ENCODE peak calls at places on chromosomes 6 and 20, in ten cellular contexts. C is transverse colon, N is esophagus muscularis mucosa, H is sigmoid colon, U is HepG2, R is tibial nerve, G is upper lobe of left lung, P is A549, T is ovary, S is GM12878. W is an unnamed sample.

GRCh38 chr20:49811825-49812462 is 684 bp upstream of the SLC9A8 start:
- DNase-seq in T (no peak), H (no peak), P (no peak), U (no peak), S (no peak), R (no peak), G (no peak), C (no peak), N (no peak), W (no peak)

GRCh38 chr20:64246616-64247311 is 8.8 kb upstream of the PCMTD2 start:
- DNase-seq in T (no peak), H (no peak), S (no peak), C (no peak), N (no peak), U (no peak), P (no peak), G (no peak), R (no peak), W (peak; percentile 11)

GRCh38 chr20:12287575-12287974 is 369.9 kb downstream of the BTBD3 start:
- DNase-seq in R (no peak), N (no peak), G (no peak), C (no peak), P (no peak), S (no peak), U (no peak), T (no peak), H (no peak), W (no peak)

GRCh38 chr20:47821481-47822100 is 36.3 kb upstream of the SULF2 start:
- DNase-seq in T (no peak), S (no peak), C (no peak), U (no peak), P (peak; percentile 31), R (no peak), H (peak; percentile 52), G (no peak), N (no peak), W (no peak)

GRCh38 chr6:112743343-112743742 is 396.2 kb downstream of the RFPL4B start:
- DNase-seq in P (no peak), S (no peak), C (no peak), T (no peak), H (no peak), G (no peak), N (no peak), R (no peak), U (no peak), W (no peak)

GRCh38 chr6:18155864-18156396 is 708 bp downstream of the KDM1B start:
- DNase-seq in N (peak; percentile 93), C (peak; percentile 82), R (peak; percentile 24), U (peak; percentile 85), P (peak; percentile 76), G (no peak), S (peak; percentile 55), H (peak; percentile 78), T (peak; percentile 37), W (peak; percentile 82)

GRCh38 chr20:6169251-6169650 is 46.4 kb upstream of the FERMT1 start:
- DNase-seq in P (no peak), H (no peak), C (no peak), S (no peak), U (peak; percentile 15), R (no peak), N (peak; percentile 50), T (no peak), G (no peak), W (no peak)

GRCh38 chr20:8811801-8812594 is 256.9 kb upstream of the PLCB4 start:
- DNase-seq in U (no peak), T (no peak), P (no peak), S (no peak), H (no peak), G (peak; percentile 10), R (no peak), C (no peak), N (no peak), W (no peak)

GRCh38 chr6:106702451-106703110 is 73.2 kb downstream of the QRSL1 start:
- DNase-seq in P (no peak), S (peak; percentile 86), U (peak; percentile 83), R (no peak), H (no peak), G (no peak), T (no peak), N (no peak), C (peak; percentile 20), W (peak; percentile 80)

GRCh38 chr6:18270216-18270615 is 5.9 kb upstream of the DEK start:
- DNase-seq in T (no peak), H (no peak), S (no peak), U (no peak), P (no peak), N (no peak), R (no peak), G (no peak), C (no peak), W (no peak)

DNA sequence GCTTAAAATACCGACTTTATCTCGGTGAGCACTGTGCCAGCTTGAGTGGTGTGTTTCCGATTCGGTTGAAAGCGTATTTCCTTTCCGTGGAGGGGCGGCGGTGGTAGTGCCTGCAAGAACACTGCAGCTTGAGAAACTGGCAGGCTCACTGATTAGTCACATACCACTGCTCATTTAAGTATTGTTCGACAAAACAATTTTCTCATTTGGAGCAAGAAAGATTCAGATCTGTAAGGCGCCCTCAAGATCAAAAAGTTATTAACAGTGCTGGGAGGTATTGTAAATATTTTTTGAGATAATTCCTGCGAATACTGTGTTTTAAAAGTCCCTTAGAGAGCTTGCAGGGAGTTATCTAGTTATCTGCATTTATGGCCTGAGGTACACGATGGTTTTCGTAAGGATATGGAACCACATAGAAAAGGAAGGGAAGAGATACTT is 1.3 kb downstream of the MAPK14 start:
- DNase-seq in R (peak; percentile 68), H (peak; percentile 82), G (no peak), P (peak; percentile 8), U (peak; percentile 52), S (no peak), T (peak; percentile 47), C (peak; percentile 70), N (no peak), W (peak; percentile 75)
- TF ChIP-seq POLR2A in R (no peak), H (no peak), G (no peak), P (no peak), U (no peak), S (no peak), T (no peak), C (peak; percentile 19), N (no peak), W (no peak)

DNA sequence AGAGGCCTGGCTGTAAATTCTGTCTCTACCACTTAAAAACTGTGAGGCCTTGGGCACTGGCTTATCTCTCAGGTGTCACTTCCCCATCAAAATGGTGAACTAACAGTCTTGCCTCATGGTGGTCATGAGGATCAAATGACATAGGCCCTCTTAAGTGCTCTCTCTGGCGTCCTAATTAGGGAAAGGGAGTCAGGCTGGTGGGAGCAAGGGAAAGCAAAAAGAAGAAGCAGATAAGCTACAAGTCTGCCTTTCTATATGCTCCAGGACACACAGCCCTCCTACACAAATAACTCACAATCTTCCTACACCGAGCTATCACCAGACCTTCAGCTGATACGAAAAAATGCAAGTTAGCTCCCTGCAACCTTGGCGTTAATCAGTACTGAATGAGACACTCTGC is 19.5 kb upstream of the SLC22A16 start:
- DNase-seq in T (no peak), G (no peak), R (no peak), C (no peak), P (no peak), H (no peak), U (no peak), S (no peak), N (peak; percentile 79), W (no peak)
- TF ChIP-seq EP300 in T (no peak), G (no peak), R (no peak), C (no peak), P (no peak), H (no peak), U (no peak), S (no peak), N (no peak), W (no peak)

GRCh38 chr6:101465871-101466270 is 72.4 kb downstream of the GRIK2 start:
- DNase-seq in U (no peak), G (no peak), P (no peak), R (no peak), H (no peak), S (no peak), T (no peak), N (no peak), C (no peak), W (no peak)

GRCh38 chr6:101458341-101458740 is 64.8 kb downstream of the GRIK2 start:
- DNase-seq in T (no peak), H (no peak), U (no peak), N (no peak), R (no peak), P (no peak), C (no peak), S (no peak), G (no peak), W (no peak)

DNA sequence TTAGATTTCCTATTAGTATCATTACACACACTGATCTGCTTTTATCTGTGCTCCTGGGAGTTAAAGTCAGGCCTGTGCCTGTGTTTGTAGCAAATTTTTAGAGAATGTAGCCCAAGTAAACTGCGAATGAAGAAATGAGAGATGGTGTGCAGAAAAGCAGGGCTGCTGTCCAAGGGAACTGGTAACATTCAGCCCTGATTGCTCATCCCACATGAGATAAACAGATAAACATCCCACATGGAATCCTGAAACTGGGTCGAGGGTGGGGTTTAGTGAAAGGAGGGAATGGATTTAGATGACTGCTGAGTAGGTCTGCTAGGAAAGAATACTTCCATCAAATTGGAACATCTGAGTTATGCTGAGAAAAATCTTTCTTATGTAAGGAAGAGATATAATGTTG is 69.1 kb downstream of the GRIK2 start:
- DNase-seq in C (no peak), T (no peak), N (no peak), R (no peak), G (no peak), H (no peak), S (no peak), P (no peak), U (no peak), W (no peak)
- H3K4me1 ChIP-seq in C (no peaks in the 10 kb centered on the region), T (no peaks in the 10 kb centered on the region), N (no peaks in the 10 kb centered on the region), R (no peaks in the 10 kb centered on the region), G (no peaks in the 10 kb centered on the region), H (no peaks in the 10 kb centered on the region), S (no peaks in the 10 kb centered on the region), P (no peaks in the 10 kb centered on the region), U (no peaks in the 10 kb centered on the region), W (no peaks in the 10 kb centered on the region)

GRCh38 chr6:31621320-31621939 is 915 bp downstream of the PRRC2A start:
- DNase-seq in P (no peak), U (no peak), T (no peak), H (no peak), N (no peak), C (no peak), R (no peak), S (no peak), G (no peak), W (no peak)

GRCh38 chr6:31622678-31623077 is 2.2 kb downstream of the PRRC2A start:
- DNase-seq in U (no peak), C (no peak), N (no peak), S (no peak), R (no peak), T (no peak), G (no peak), P (no peak), H (no peak), W (peak; percentile 71)

GRCh38 chr6:31620586-31621319 is at the start of gene PRRC2A:
- DNase-seq in R (peak; percentile 98), H (peak; percentile 92), S (no peak), C (peak; percentile 96), T (peak; percentile 83), G (peak; percentile 96), N (peak; percentile 94), U (no peak), P (peak; percentile 76), W (peak; percentile 97)

GRCh38 chr6:31621991-31622390 is 1.5 kb downstream of the PRRC2A start:
- DNase-seq in T (no peak), G (no peak), N (no peak), H (no peak), U (no peak), S (no peak), R (no peak), C (peak; percentile 33), P (no peak), W (no peak)

GRCh38 chr6:31619805-31620585 is 520 bp upstream of the PRRC2A start:
- DNase-seq in T (peak; percentile 98), G (peak; percentile 96), N (peak; percentile 99), C (peak; percentile 98), U (peak; percentile 99), P (peak; percentile 92), R (peak; percentile 96), S (peak; percentile 96), H (peak; percentile 99), W (peak; percentile 97)
- TF ChIP-seq POLR2A in T (peak; percentile 98), G (peak; percentile 57), N (peak; percentile 64), C (peak; percentile 96), U (peak; percentile 81), P (peak; percentile 47), R (peak; percentile 93), S (peak; percentile 92), H (peak; percentile 87), W (no peak)